ENCODE peak calls at places on chromosomes 1 and 21, in nine cellular contexts. J, I, C, H, D, A, G, Y and X are unnamed samples.

GRCh38 chr1:199123615-199124014 is 484.8 kb downstream of the PTPRC start:
- DNase-seq in Y (no peak), I (no peak), C (peak), J (no peak), G (no peak), A (peak), H (peak), D (no peak), X (no peak)

GRCh38 chr1:247857069-247857985 is at the start of gene TRIM58:
- DNase-seq in J (peak), I (peak), D (no peak), A (peak), Y (no peak), H (peak), C (no peak), G (no peak), X (no peak)

GRCh38 chr21:43676391-43676790 is 17.0 kb downstream of the RRP1B start:
- DNase-seq in H (no peak), I (no peak), Y (no peak), D (no peak), C (no peak), A (no peak), J (no peak), G (no peak), X (peak)

GRCh38 chr1:153963850-153964331 is 554 bp upstream of the SLC39A1 start:
- DNase-seq in A (peak), G (no peak), J (no peak), C (no peak), I (peak), Y (no peak), D (peak), H (peak), X (no peak)

GRCh38 chr1:157004771-157005170 is 40.8 kb downstream of the ARHGEF11 start:
- DNase-seq in G (no peak), H (peak), A (no peak), I (no peak), J (no peak), D (no peak), Y (no peak), C (no peak), X (no peak)

GRCh38 chr1:241615043-241615974 is 24.9 kb downstream of the CHML start:
- DNase-seq in I (no peak), A (peak), D (peak), C (no peak), G (no peak), Y (no peak), J (no peak), H (peak), X (no peak)

GRCh38 chr1:3601743-3602142 is 9.6 kb downstream of the MEGF6 start:
- DNase-seq in Y (no peak), J (no peak), C (no peak), A (no peak), H (no peak), G (no peak), I (no peak), D (no peak), X (no peak)

GRCh38 chr1:2144501-2145090 is 50.0 kb downstream of the FAAP20 start:
- DNase-seq in J (no peak), I (no peak), D (no peak), C (no peak), Y (no peak), H (no peak), A (no peak), G (no peak), X (no peak)

GRCh38 chr1:3903141-3904005 is 3.3 kb upstream of the C1orf174 start:
- DNase-seq in G (no peak), D (no peak), J (no peak), H (peak), C (no peak), I (no peak), Y (no peak), A (no peak), X (no peak)

GRCh38 chr1:9420835-9421532 is 118.3 kb upstream of the SLC25A33 start:
- DNase-seq in J (no peak), H (no peak), G (no peak), D (no peak), I (no peak), A (no peak), C (no peak), Y (no peak), X (no peak)

GRCh38 chr1:234302334-234302962 is 70.8 kb upstream of the COA6 start:
- DNase-seq in I (no peak), J (no peak), G (no peak), A (no peak), H (no peak), D (no peak), C (no peak), Y (no peak), X (no peak)

GRCh38 chr1:3298197-3298596 is 156.3 kb upstream of the ARHGEF16 start:
- DNase-seq in I (no peak), C (no peak), D (no peak), A (no peak), Y (no peak), G (no peak), J (no peak), H (no peak), X (no peak)

GRCh38 chr1:61504840-61505239 is 220.1 kb downstream of the TM2D1 start:
- DNase-seq in I (no peak), A (peak), H (peak), Y (no peak), G (no peak), D (no peak), C (no peak), J (no peak), X (no peak)

GRCh38 chr1:168453056-168453455 is 90.7 kb downstream of the XCL2 start:
- DNase-seq in I (no peak), A (no peak), C (no peak), G (no peak), Y (no peak), D (no peak), H (no peak), J (no peak), X (no peak)

GRCh38 chr1:38073926-38074677 is 27.5 kb upstream of the POU3F1 start:
- DNase-seq in G (no peak), D (no peak), C (no peak), H (no peak), A (no peak), I (no peak), J (no peak), Y (no peak), X (no peak)

GRCh38 chr1:246691622-246692495 is 32.4 kb upstream of the SCCPDH start:
- DNase-seq in H (no peak), G (no peak), Y (no peak), I (no peak), D (no peak), C (no peak), J (no peak), A (no peak), X (no peak)

GRCh38 chr1:165290143-165290542 is 66.4 kb downstream of the LMX1A start:
- DNase-seq in G (no peak), D (peak), C (peak), I (no peak), J (no peak), Y (no peak), H (no peak), A (peak), X (no peak)

GRCh38 chr1:229753764-229754553 is 127.9 kb downstream of the URB2 start:
- DNase-seq in J (no peak), D (no peak), H (no peak), G (no peak), A (no peak), C (no peak), Y (no peak), I (no peak), X (no peak)

GRCh38 chr1:228283476-228284147 is 75.8 kb downstream of the OBSCN start:
- DNase-seq in D (no peak), C (no peak), J (no peak), G (no peak), A (no peak), H (no peak), Y (no peak), I (peak), X (peak)

GRCh38 chr21:28160378-28160777 is 832.3 kb downstream of the LTN1 start:
- DNase-seq in Y (no peak), A (no peak), J (no peak), H (no peak), I (no peak), C (peak), G (no peak), D (no peak), X (no peak)